ENCODE peak calls at places on chromosomes 4 and X, in four cellular contexts. K, U, Z and G are unnamed samples.
A peak's percentile ranks its signal among the peaks of the same experiment; 100 is the strongest.

GRCh38 chr4:84451546-84451945 is 47.5 kb downstream of the NKX6-1 start:
- DNase-seq in K (no peak), Z (no peak), U (no peak), G (peak; percentile 4)

GRCh38 chr4:89590102-89590501 is 246.9 kb downstream of the SNCA start:
- DNase-seq in Z (no peak), K (no peak), U (no peak), G (no peak)

GRCh38 chr4:38001927-38002326 is 41.7 kb downstream of the PTTG2 start:
- DNase-seq in K (no peak), Z (no peak), U (no peak), G (no peak)

GRCh38 chr4:169024762-169025161 is 14.7 kb upstream of the CBR4 start:
- DNase-seq in Z (peak; percentile 29), K (peak; percentile 59), U (no peak), G (peak; percentile 68)

GRCh38 chr4:56981795-56982201 is 3.1 kb downstream of the POLR2B start:
- DNase-seq in U (no peak), Z (peak; percentile 27), K (peak; percentile 69), G (peak; percentile 93)

GRCh38 chrX:8845060-8845459 is 43.9 kb upstream of the FAM9A start:
- DNase-seq in K (peak; percentile 80), U (no peak), Z (peak; percentile 6), G (no peak)

GRCh38 chrX:48083212-48083611 is 11.8 kb upstream of the ZNF630 start:
- DNase-seq in K (peak; percentile 34), Z (peak; percentile 73), U (no peak), G (peak; percentile 53)

GRCh38 chr4:40256329-40256728 is 59.5 kb downstream of the RHOH start:
- DNase-seq in K (no peak), U (no peak), Z (no peak), G (no peak)

GRCh38 chr4:177574446-177574845 is 132.2 kb upstream of the AGA start:
- DNase-seq in Z (no peak), U (no peak), K (no peak), G (no peak)

GRCh38 chr4:139734875-139735380 is 69.3 kb downstream of the MGST2 start:
- DNase-seq in U (no peak), Z (no peak), K (peak; percentile 75), G (peak; percentile 94)
- H3K9ac ChIP-seq in U (no peak overlapping the region), Z (no peak overlapping the region), K (peak overlapping the region; percentile 75), G (peak overlapping the region; percentile 61)

DNA sequence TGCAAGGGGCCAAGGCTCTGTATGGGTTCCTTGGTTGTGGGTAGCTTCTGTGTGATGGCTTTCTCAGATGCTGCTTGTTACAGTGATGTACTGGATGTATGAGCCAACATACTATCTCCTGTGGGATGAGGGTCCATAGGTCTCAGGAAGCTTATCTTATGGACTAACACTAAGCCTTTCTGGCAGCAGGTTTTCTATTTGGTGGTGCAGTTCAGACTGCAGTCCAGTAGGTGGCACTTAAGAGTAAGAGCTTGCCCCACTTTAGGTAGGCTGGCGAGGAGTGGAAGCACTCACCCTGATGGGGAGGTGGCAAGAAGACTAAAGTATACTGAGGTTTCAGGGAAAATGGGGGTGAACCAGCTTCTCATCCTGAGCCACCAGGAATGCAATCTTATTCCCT is 306.7 kb upstream of the MAOA start:
- DNase-seq in Z (peak; percentile 11), U (peak; percentile 1), K (peak; percentile 19), G (peak; percentile 30)
- TF ChIP-seq FOS in Z (no peak), U (no peak), K (no peak), G (no peak)

DNA sequence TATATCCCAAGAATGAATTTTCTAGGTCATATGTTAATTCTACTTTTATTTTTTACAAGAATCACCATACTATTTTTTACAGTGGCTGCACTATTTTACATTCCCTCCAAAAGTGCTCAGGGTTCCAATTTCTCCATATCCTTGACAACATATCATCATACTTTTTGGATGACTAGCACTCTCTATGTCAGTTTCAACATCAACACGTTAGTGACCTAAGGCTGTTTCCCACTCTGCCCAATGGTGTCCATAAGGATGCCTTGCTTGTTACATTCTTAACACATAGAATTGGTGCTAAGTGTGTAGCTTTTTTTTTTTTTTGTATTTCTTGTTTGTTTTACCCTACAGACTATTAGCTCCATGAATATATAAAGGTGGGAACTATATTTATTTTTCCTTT is 175.4 kb downstream of the PCDH10 start:
- DNase-seq in Z (no peak), K (no peak), U (no peak), G (no peak)
- H3K9ac ChIP-seq in Z (no peak overlapping the region), K (no peak overlapping the region), U (no peak overlapping the region), G (no peak overlapping the region)

GRCh38 chr4:80124246-80125211 is 51.5 kb upstream of the ANTXR2 start:
- DNase-seq in Z (no peak), K (no peak), U (no peak), G (no peak)
- TF ChIP-seq FOS in Z (no peak), K (no peak), U (no peak), G (no peak)

GRCh38 chr4:152168960-152169616 is 366.8 kb downstream of the FBXW7 start:
- DNase-seq in U (no peak), Z (no peak), K (no peak), G (no peak)
- H3K9ac ChIP-seq in U (no peak overlapping the region), Z (no peak overlapping the region), K (no peak overlapping the region), G (no peak overlapping the region)

DNA sequence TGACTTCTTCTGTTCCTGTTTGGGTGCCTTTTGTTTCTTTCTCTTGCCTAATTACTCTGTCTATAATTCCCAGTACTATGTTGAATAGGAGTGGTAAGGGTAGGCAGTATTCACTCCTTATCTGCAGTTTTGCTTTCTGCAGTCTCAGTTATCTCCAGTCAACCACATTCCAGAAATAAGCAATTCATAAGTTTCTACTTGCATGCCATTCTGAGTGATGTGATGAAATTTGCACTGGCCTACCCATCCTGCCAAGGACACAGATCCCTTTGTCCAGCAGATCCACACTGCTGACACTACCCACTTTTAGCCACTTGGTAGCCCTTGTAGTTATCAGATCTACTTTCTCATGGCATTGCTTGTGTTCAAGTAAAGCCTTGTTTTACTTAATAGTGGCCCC is 971.6 kb upstream of the INTU start:
- DNase-seq in Z (no peak), K (peak; percentile 28), U (no peak), G (no peak)
- TF ChIP-seq FOS in Z (no peak), K (no peak), U (no peak), G (no peak)

GRCh38 chrX:107565916-107566602 is 62.3 kb upstream of the PRPS1 start:
- DNase-seq in K (peak; percentile 70), U (no peak), Z (peak; percentile 29), G (peak; percentile 52)
- H3K9ac ChIP-seq in K (no peak overlapping the region), U (no peak overlapping the region), Z (no peak overlapping the region), G (no peak overlapping the region)

GRCh38 chrX:10529344-10529743 is 91.0 kb downstream of the MID1 start:
- DNase-seq in Z (no peak), U (no peak), K (peak; percentile 60), G (no peak)
- TF ChIP-seq FOS in Z (no peak), U (no peak), K (no peak), G (peak; percentile 23)

GRCh38 chrX:41688835-41689234 is at the start of gene GPR34:
- DNase-seq in K (no peak), U (no peak), Z (no peak), G (no peak)
- H3K9ac ChIP-seq in K (no peak within 1 kb of the TSS), U (no peak within 1 kb of the TSS), Z (no peak within 1 kb of the TSS), G (no peak within 1 kb of the TSS)